ENCODE peak calls at places on chromosome 16, in ten cellular contexts. K is CD8-positive, alpha-beta T cell; A is tibial artery; W is dorsolateral prefrontal cortex; G is thyroid gland; U is mesendoderm; C is endodermal cell; Z is psoas muscle; H is uterus; T is Peyer's patch. V is an unnamed sample.

GRCh38 chr16:57791903-57792461 is 10.3 kb downstream of the KIFC3 start:
- DNase-seq in A (no peak), K (no peak), C (no peak), G (no peak), T (no peak), H (no peak), Z (peak), W (no peak), U (no peak), V (no peak)

GRCh38 chr16:16147316-16147999 is 75.8 kb downstream of the ABCC6 start:
- DNase-seq in T (no peak), U (no peak), H (no peak), Z (no peak), A (no peak), C (no peak), W (no peak), G (peak), K (no peak), V (no peak)

GRCh38 chr16:50386819-50387218 is 18.0 kb upstream of the BRD7 start:
- DNase-seq in H (no peak), K (no peak), T (no peak), C (no peak), W (no peak), G (no peak), Z (no peak), U (no peak), A (no peak), V (no peak)

GRCh38 chr16:14362774-14363371 is 267.2 kb downstream of the PARN start:
- DNase-seq in K (no peak), G (no peak), T (no peak), C (no peak), A (no peak), W (no peak), Z (no peak), U (no peak), H (no peak), V (peak)

GRCh38 chr16:74372953-74373846 is 2.9 kb upstream of the NPIPB15 start:
- DNase-seq in T (no peak), C (peak), G (no peak), H (no peak), Z (no peak), W (no peak), U (no peak), K (no peak), A (no peak), V (no peak)

GRCh38 chr16:57041182-57042156 is 50.9 kb upstream of the CPNE2 start:
- DNase-seq in W (no peak), Z (no peak), H (no peak), C (no peak), A (no peak), U (no peak), G (peak), T (peak), K (peak), V (no peak)

GRCh38 chr16:89141884-89142267 is 29.7 kb upstream of the CDH15 start:
- DNase-seq in Z (no peak), T (no peak), H (no peak), G (no peak), W (no peak), A (no peak), C (no peak), U (no peak), K (peak), V (no peak)

GRCh38 chr16:31193874-31194273 is 8.7 kb downstream of the PYCARD start:
- DNase-seq in W (no peak), H (no peak), C (no peak), K (no peak), G (no peak), Z (no peak), T (no peak), A (no peak), U (no peak), V (no peak)

GRCh38 chr16:78993342-78993741 is 607.2 kb downstream of the MAF start:
- DNase-seq in T (no peak), Z (no peak), G (no peak), H (no peak), C (no peak), U (no peak), A (no peak), K (no peak), W (no peak), V (no peak)

GRCh38 chr16:46690281-46691178 is 1.1 kb downstream of the ORC6 start:
- DNase-seq in H (no peak), W (no peak), Z (no peak), U (peak), A (no peak), G (no peak), C (peak), K (no peak), T (no peak), V (no peak)

GRCh38 chr16:35306915-35307314 is 1847.5 kb downstream of the TP53TG3F start:
- DNase-seq in Z (no peak), K (no peak), G (no peak), T (no peak), H (no peak), U (no peak), C (no peak), A (no peak), W (no peak), V (no peak)

GRCh38 chr16:57475711-57476339 is 10.5 kb downstream of the DOK4 start:
- DNase-seq in A (no peak), U (peak), W (no peak), H (no peak), T (peak), C (peak), Z (no peak), G (peak), K (peak), V (no peak)

GRCh38 chr16:23679986-23680336 is 1.3 kb downstream of the PLK1 start:
- DNase-seq in K (no peak), Z (no peak), T (no peak), G (no peak), C (peak), U (peak), A (no peak), H (no peak), W (no peak), V (no peak)
- H3K27ac ChIP-seq in K (no peak), Z (no peak), T (no peak), G (no peak), C (no peak), U (no peak), A (no peak), H (no peak), W (no peak), V (no peak)

DNA sequence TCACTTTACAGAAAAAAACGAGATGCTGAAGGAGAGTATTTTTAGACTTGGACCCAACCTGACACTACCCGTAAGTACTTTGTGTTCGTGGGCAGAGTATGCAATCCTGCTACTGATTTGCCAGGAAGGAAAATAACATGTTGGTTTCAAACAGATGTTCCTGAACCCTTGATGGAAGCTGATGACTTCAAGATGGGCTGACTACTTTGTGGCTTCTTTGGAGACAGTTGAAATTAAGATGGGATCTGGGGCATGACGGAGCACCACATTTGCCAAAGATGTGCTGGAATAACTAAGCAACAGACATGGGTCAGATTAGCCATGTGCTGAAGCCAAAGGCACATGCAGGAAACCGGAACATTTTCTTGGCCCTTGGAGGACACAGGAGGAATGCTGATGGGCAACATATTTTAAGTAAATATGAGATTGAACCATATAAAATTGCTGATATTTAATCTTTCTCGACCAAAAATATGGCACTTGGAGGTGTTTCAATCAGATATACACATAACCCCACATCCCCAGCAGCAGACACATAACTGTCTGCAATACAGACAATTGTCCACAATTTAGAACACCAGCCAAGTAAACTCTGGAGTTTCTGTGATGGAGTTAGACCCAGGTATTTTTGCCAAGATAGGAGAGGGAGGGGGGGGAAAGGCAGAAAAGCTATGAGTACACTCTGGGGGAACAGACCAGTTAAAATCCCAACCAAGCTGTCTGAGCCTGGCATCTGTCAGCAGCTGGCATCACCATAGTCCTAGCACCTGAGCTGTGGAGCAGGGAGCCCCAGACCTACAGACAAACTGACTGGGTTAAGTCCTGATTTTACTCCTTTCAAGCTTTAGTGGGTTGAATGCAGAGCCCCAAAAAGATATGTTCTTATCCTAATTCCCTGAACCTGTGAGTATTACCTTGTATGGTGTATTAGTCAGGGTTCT is 329.4 kb upstream of the CDH5 start:
- DNase-seq in H (no peak), K (no peak), T (no peak), W (no peak), Z (peak), G (no peak), C (no peak), A (peak), U (no peak), V (peak)
- H3K27ac ChIP-seq in H (no peak), K (no peak), T (no peak), W (no peak), Z (peak), G (no peak), C (no peak), A (peak), U (no peak), V (peak)

GRCh38 chr16:76487411-76488064 is 210.3 kb downstream of the CNTNAP4 start:
- DNase-seq in C (peak), T (no peak), G (no peak), Z (no peak), K (no peak), U (peak), A (no peak), W (no peak), H (no peak), V (no peak)

GRCh38 chr16:76483510-76483909 is 206.3 kb downstream of the CNTNAP4 start:
- DNase-seq in Z (no peak), T (no peak), U (no peak), A (no peak), G (no peak), C (no peak), W (no peak), K (no peak), H (no peak), V (no peak)

GRCh38 chr16:76486740-76487139 is 209.5 kb downstream of the CNTNAP4 start:
- DNase-seq in Z (no peak), H (no peak), W (no peak), A (no peak), T (no peak), G (no peak), U (peak), C (no peak), K (no peak), V (no peak)

GRCh38 chr16:76488065-76488417 is 210.8 kb downstream of the CNTNAP4 start:
- DNase-seq in U (no peak), K (no peak), H (no peak), A (no peak), G (no peak), C (no peak), T (no peak), W (no peak), Z (no peak), V (no peak)

DNA sequence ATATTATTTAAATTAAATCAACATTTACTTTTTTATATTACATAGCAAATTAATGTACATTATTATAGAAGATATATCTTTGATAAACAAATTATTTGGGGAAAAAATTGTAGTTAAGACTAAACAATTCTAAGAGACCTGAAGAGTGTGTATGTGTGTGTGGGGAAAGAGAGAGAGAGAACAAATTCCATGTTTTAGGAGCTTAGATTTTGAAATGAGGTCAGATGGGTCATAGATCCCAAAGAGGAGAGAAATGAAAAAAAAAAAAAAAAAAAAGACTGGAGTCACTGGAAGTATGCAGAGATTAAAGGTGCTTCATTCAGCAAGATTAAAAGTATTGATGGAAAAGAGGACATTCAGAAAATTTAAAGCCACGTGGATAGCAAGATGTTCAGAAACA is 206.8 kb downstream of the CNTNAP4 start:
- DNase-seq in A (no peak), W (no peak), U (no peak), C (no peak), T (no peak), H (no peak), Z (no peak), G (no peak), K (no peak), V (no peak)
- H3K27ac ChIP-seq in A (no peak), W (no peak), U (no peak), C (no peak), T (no peak), H (no peak), Z (no peak), G (no peak), K (no peak), V (no peak)

GRCh38 chr16:12300946-12301500 is 324.5 kb downstream of the SNX29 start:
- DNase-seq in T (no peak), K (no peak), A (no peak), H (peak), U (no peak), C (no peak), Z (no peak), W (no peak), G (no peak), V (no peak)
- H3K27ac ChIP-seq in T (no peak), K (no peak), A (no peak), H (peak), U (no peak), C (no peak), Z (no peak), W (no peak), G (no peak), V (no peak)

GRCh38 chr16:68370221-68370920 is 59.6 kb downstream of the PRMT7 start:
- DNase-seq in C (no peak), K (no peak), G (no peak), T (no peak), Z (no peak), U (no peak), W (no peak), H (no peak), A (no peak), V (no peak)
- H3K27ac ChIP-seq in C (no peak), K (no peak), G (no peak), T (no peak), Z (no peak), U (no peak), W (peak), H (no peak), A (no peak), V (no peak)

GRCh38 chr16:4389051-4389955 is 17.7 kb downstream of the VASN start:
- DNase-seq in C (peak), Z (no peak), A (no peak), H (no peak), T (no peak), K (no peak), G (no peak), U (no peak), W (no peak), V (no peak)
- H3K27ac ChIP-seq in C (peak), Z (peak), A (peak), H (peak), T (peak), K (no peak), G (peak), U (peak), W (peak), V (peak)